ENCODE peak calls at places on chromosomes 13 and 19, in eight cellular contexts. Z is psoas muscle; R is NCI-H774; U is AG09319; Q is central memory CD4-positive, alpha-beta T cell; F is PC-3; N is NCI-H524; M is ACHN. K is an unnamed sample.

GRCh38 chr19:57708641-57709354 is at the start of gene ZNF154:
- DNase-seq in Z (peak), F (no peak), N (no peak), R (no peak), Q (peak), U (peak), M (no peak), K (no peak)

GRCh38 chr13:60175571-60175970 is 11.8 kb upstream of the DIAPH3 start:
- DNase-seq in N (no peak), U (no peak), F (no peak), M (no peak), Z (no peak), Q (no peak), R (no peak), K (no peak)

GRCh38 chr19:50728084-50728737 is 5.0 kb downstream of the CLEC11A start:
- DNase-seq in N (peak), Q (no peak), U (peak), M (no peak), R (no peak), Z (peak), F (no peak), K (no peak)

GRCh38 chr13:107669356-107669755 is 546.0 kb downstream of the LIG4 start:
- DNase-seq in Q (no peak), N (no peak), U (no peak), R (peak), F (peak), M (no peak), Z (no peak), K (peak)

GRCh38 chr13:27270594-27271520 is at the start of gene RASL11A:
- DNase-seq in Z (peak), U (peak), R (peak), Q (peak), F (peak), N (peak), M (peak), K (no peak)

GRCh38 chr13:95296326-95296939 is 4.8 kb downstream of the ABCC4 start:
- DNase-seq in U (no peak), F (peak), Q (no peak), R (no peak), Z (peak), M (peak), N (no peak), K (no peak)

GRCh38 chr19:13953021-13953531 is 767 bp downstream of the DCAF15 start:
- DNase-seq in R (no peak), N (no peak), M (peak), Z (no peak), F (peak), Q (no peak), U (peak), K (no peak)

GRCh38 chr19:29715695-29716581 is 877 bp upstream of the C19orf12 start:
- DNase-seq in R (no peak), F (peak), U (no peak), N (no peak), Z (no peak), Q (peak), M (peak), K (no peak)

GRCh38 chr19:6018786-6019185 is 40.8 kb upstream of the RANBP3 start:
- DNase-seq in R (no peak), U (no peak), F (no peak), M (no peak), Z (peak), Q (no peak), N (no peak), K (no peak)

GRCh38 chr13:36395280-36395679 is 37.0 kb upstream of the CCNA1 start:
- DNase-seq in N (no peak), F (peak), M (peak), Z (no peak), Q (no peak), R (no peak), U (peak), K (peak)

GRCh38 chr13:35840991-35841604 is 290.1 kb downstream of the DCLK1 start:
- DNase-seq in N (no peak), M (no peak), Q (no peak), F (no peak), R (no peak), U (no peak), Z (no peak), K (no peak)

GRCh38 chr13:110546933-110547332 is 14.6 kb downstream of the RAB20 start:
- DNase-seq in N (no peak), M (no peak), F (peak), Z (peak), R (no peak), U (no peak), Q (no peak), K (peak)

K was measured in BJ.